ENCODE peak calls at places on chromosome 11, in four cellular contexts. E, T, I and J are unnamed samples.

GRCh38 chr11:102573851-102574250 is 43.3 kb upstream of the MMP7 start:
- DNase-seq in E (no peak), T (no peak), I (peak), J (no peak)

GRCh38 chr11:10792385-10793068 is 16.2 kb downstream of the EIF4G2 start:
- DNase-seq in E (peak), I (peak), T (peak), J (peak)

GRCh38 chr11:114308689-114309089 is 12.5 kb downstream of the NNMT start:
- DNase-seq in T (no peak), E (no peak), I (peak), J (no peak)

GRCh38 chr11:61198391-61198790 is 4.9 kb upstream of the PGA3 start:
- DNase-seq in I (no peak), E (no peak), T (no peak), J (no peak)

GRCh38 chr11:35235944-35236666 is 97.1 kb downstream of the CD44 start:
- DNase-seq in T (no peak), E (no peak), I (no peak), J (no peak)

GRCh38 chr11:77231800-77232199 is 69.7 kb downstream of the GDPD4 start:
- DNase-seq in I (no peak), T (no peak), E (no peak), J (no peak)

GRCh38 chr11:386483-386882 is 7.5 kb upstream of the PKP3 start:
- DNase-seq in I (no peak), T (no peak), E (no peak), J (no peak)

GRCh38 chr11:78499971-78500370 is 74.7 kb downstream of the NARS2 start:
- DNase-seq in T (no peak), E (no peak), I (no peak), J (no peak)

GRCh38 chr11:75867778-75868374 is 52.9 kb downstream of the UVRAG start:
- DNase-seq in E (peak), T (no peak), I (peak), J (no peak)

GRCh38 chr11:125886997-125887372 is 483 bp upstream of the HYLS1 start:
- DNase-seq in T (peak), E (peak), I (peak), J (no peak)

GRCh38 chr11:123654566-123655081 is at the start of gene SCN3B:
- DNase-seq in T (peak), E (peak), I (peak), J (peak)

GRCh38 chr11:125588505-125588904 is 4.1 kb upstream of the STT3A start:
- DNase-seq in E (no peak), T (no peak), I (no peak), J (no peak)

GRCh38 chr11:102724904-102725515 is at the start of gene MMP8:
- DNase-seq in T (no peak), E (no peak), I (no peak), J (no peak)

GRCh38 chr11:44955019-44955738 is 4.5 kb upstream of the TP53I11 start:
- DNase-seq in T (no peak), E (no peak), I (peak), J (peak)

GRCh38 chr11:46675288-46675851 is 25.0 kb downstream of the ARHGAP1 start:
- DNase-seq in I (no peak), T (no peak), E (no peak), J (peak)

GRCh38 chr11:45384711-45385241 is 98.6 kb upstream of the SYT13 start:
- DNase-seq in T (no peak), E (no peak), I (no peak), J (no peak)

GRCh38 chr11:130202009-130202817 is 42.6 kb downstream of the ST14 start:
- DNase-seq in T (no peak), E (no peak), I (no peak), J (no peak)

GRCh38 chr11:34610324-34611041 is 10.4 kb upstream of the EHF start:
- DNase-seq in I (no peak), E (no peak), T (no peak), J (no peak)

GRCh38 chr11:78426845-78427244 is 9.2 kb upstream of the GAB2 start:
- DNase-seq in T (no peak), I (no peak), E (no peak), J (no peak)